ENCODE peak calls at places on chromosomes 7 and 10, in nine cellular contexts. N is HFF-Myc; D is heart right ventricle; A is GM06990; S is activated gamma-delta T cell treated with Interleukin-2 at 50 U/mL for 16 hours; L is stimulated activated naive B cell treated with anti-CD40 and anti-IgM and Interleukin-4, amounts not matched to agents 10 μg/mL and 1 μg/mL and 100 μg/mL, for 72 hours; V is cardiac muscle cell; R is KBM-7; E is NCI-H1105. H is an unnamed sample.

GRCh38 chr7:98733036-98733435 is 116.0 kb downstream of the NPTX2 start:
- DNase-seq in V (no peak), A (no peak), E (no peak), R (peak), S (no peak), N (no peak), D (no peak), L (peak), H (no peak)

GRCh38 chr10:62853710-62854109 is 37.5 kb upstream of the EGR2 start:
- DNase-seq in L (no peak), S (peak), R (peak), E (no peak), D (no peak), N (no peak), A (peak), V (no peak), H (no peak)

GRCh38 chr7:70630647-70631457 is 501.1 kb upstream of the GALNT17 start:
- DNase-seq in R (no peak), S (no peak), E (peak), A (no peak), D (no peak), L (no peak), N (no peak), V (no peak), H (peak)

GRCh38 chr10:99604862-99605261 is 15.4 kb downstream of the SLC25A28 start:
- DNase-seq in N (no peak), E (no peak), S (no peak), A (no peak), D (no peak), L (no peak), V (no peak), R (no peak), H (no peak)

GRCh38 chr7:112233048-112233697 is 26.7 kb downstream of the ZNF277 start:
- DNase-seq in S (no peak), R (no peak), V (no peak), E (no peak), L (no peak), N (no peak), A (no peak), D (no peak), H (no peak)

GRCh38 chr7:27955011-27955410 is 215.0 kb downstream of the TAX1BP1 start:
- DNase-seq in S (no peak), V (no peak), D (no peak), L (no peak), R (no peak), E (no peak), A (no peak), N (no peak), H (no peak)

GRCh38 chr10:5545426-5545777 is 20.6 kb downstream of the CALML3 start:
- DNase-seq in D (no peak), S (no peak), V (no peak), A (no peak), R (no peak), L (no peak), E (no peak), N (no peak), H (no peak)

GRCh38 chr7:90384433-90384832 is 18.8 kb upstream of the CLDN12 start:
- DNase-seq in V (no peak), L (no peak), S (no peak), A (no peak), N (no peak), D (no peak), E (no peak), R (no peak), H (no peak)

GRCh38 chr10:77245953-77246352 is 391.7 kb downstream of the KCNMA1 start:
- DNase-seq in A (no peak), S (no peak), N (no peak), R (peak), D (no peak), E (no peak), L (no peak), V (no peak), H (no peak)

GRCh38 chr10:121804460-121804859 is 123.4 kb downstream of the ATE1 start:
- DNase-seq in V (no peak), N (no peak), E (no peak), L (no peak), S (no peak), A (no peak), D (no peak), R (no peak), H (no peak)

GRCh38 chr10:85429126-85429525 is 937.5 kb downstream of the GRID1 start:
- DNase-seq in V (no peak), R (no peak), S (no peak), E (no peak), A (no peak), L (no peak), N (no peak), D (no peak), H (no peak)

GRCh38 chr7:140229101-140229525 is 52.3 kb upstream of the KDM7A start:
- DNase-seq in D (no peak), N (no peak), R (no peak), L (no peak), V (no peak), A (no peak), E (no peak), S (peak), H (no peak)

GRCh38 chr7:141695803-141696289 is 6.1 kb downstream of the DENND11 start:
- DNase-seq in A (no peak), V (no peak), R (no peak), N (no peak), L (peak), E (no peak), D (no peak), S (no peak), H (no peak)

GRCh38 chr10:110746254-110746826 is 102.2 kb downstream of the RBM20 start:
- DNase-seq in E (peak), V (peak), A (peak), D (peak), R (peak), L (peak), N (peak), S (peak), H (peak)

GRCh38 chr10:8304861-8305260 is 250.4 kb downstream of the GATA3 start:
- DNase-seq in R (no peak), A (no peak), E (no peak), N (no peak), S (no peak), D (no peak), L (no peak), V (no peak), H (no peak)

GRCh38 chr10:102714621-102715455 is at the start of gene SFXN2:
- DNase-seq in E (no peak), V (no peak), D (peak), S (peak), R (no peak), A (no peak), L (no peak), N (no peak), H (no peak)

GRCh38 chr7:143279186-143280098 is 5.3 kb upstream of the TMEM139 start:
- DNase-seq in D (peak), V (no peak), R (no peak), S (no peak), A (no peak), L (no peak), E (no peak), N (no peak), H (peak)

GRCh38 chr7:122637799-122638198 is 61.1 kb downstream of the RNF133 start:
- DNase-seq in E (no peak), R (no peak), D (no peak), N (no peak), V (no peak), S (no peak), L (no peak), A (no peak), H (no peak)

GRCh38 chr7:137006293-137006692 is 137.8 kb downstream of the CHRM2 start:
- DNase-seq in A (no peak), N (no peak), R (no peak), D (peak), E (no peak), V (no peak), S (no peak), L (no peak), H (no peak)

H was measured in DMS79 treated with DMSO at 0.1 percent for 48 hours.